ENCODE peak calls at places on chromosome 7, in nine cellular contexts. C, A, R, L, Q, J, M, D and U are unnamed samples.
A peak's percentile ranks its signal among the peaks of the same experiment; 100 is the strongest.

GRCh38 chr7:54814401-54814800 is 55.4 kb upstream of the SEC61G start:
- DNase-seq in C (no peak), D (no peak), R (no peak), M (no peak), Q (no peak), A (no peak), J (no peak), L (no peak), U (no peak)

GRCh38 chr7:148863324-148863723 is 20.8 kb downstream of the EZH2 start:
- DNase-seq in Q (no peak), C (no peak), R (no peak), M (no peak), D (no peak), J (no peak), L (no peak), A (no peak), U (no peak)

GRCh38 chr7:101560856-101561255 is 68.2 kb downstream of the MYL10 start:
- DNase-seq in L (no peak), M (no peak), J (no peak), C (no peak), R (no peak), A (no peak), D (no peak), Q (no peak), U (peak; percentile 35)

GRCh38 chr7:98223351-98223897 is 12.2 kb downstream of the BHLHA15 start:
- DNase-seq in C (no peak), D (no peak), M (peak; percentile 27), J (no peak), Q (no peak), A (no peak), R (no peak), L (no peak), U (no peak)

GRCh38 chr7:35613150-35613549 is 81.8 kb downstream of the HERPUD2 start:
- DNase-seq in L (no peak), C (no peak), M (no peak), J (no peak), A (no peak), D (no peak), R (no peak), Q (no peak), U (no peak)

GRCh38 chr7:30699706-30700495 is 17.6 kb upstream of the CRHR2 start:
- DNase-seq in M (no peak), J (no peak), Q (no peak), A (no peak), C (peak; percentile 75), R (no peak), L (no peak), D (no peak), U (no peak)

GRCh38 chr7:93894426-93894825 is 3.9 kb upstream of the TFPI2 start:
- DNase-seq in D (no peak), Q (no peak), C (no peak), L (no peak), J (no peak), M (no peak), A (no peak), R (no peak), U (no peak)

GRCh38 chr7:110170762-110171161 is 920.2 kb upstream of the LRRN3 start:
- DNase-seq in L (no peak), R (no peak), C (peak; percentile 1), M (no peak), A (no peak), J (no peak), Q (no peak), D (no peak), U (no peak)

GRCh38 chr7:26667514-26668133 is 196.8 kb downstream of the SKAP2 start:
- DNase-seq in D (peak; percentile 46), R (no peak), Q (peak; percentile 75), J (peak; percentile 84), M (no peak), L (no peak), C (peak; percentile 97), A (peak; percentile 81), U (peak; percentile 73)

GRCh38 chr7:113521468-113521867 is 397.3 kb downstream of the PPP1R3A start:
- DNase-seq in Q (no peak), J (no peak), D (no peak), C (no peak), R (no peak), A (no peak), L (no peak), M (no peak), U (no peak)

GRCh38 chr7:93725954-93726353 is 151.4 kb upstream of the CALCR start:
- DNase-seq in R (no peak), C (no peak), Q (no peak), L (no peak), A (no peak), M (no peak), J (no peak), D (no peak), U (no peak)

GRCh38 chr7:64807731-64808365 is 13.6 kb downstream of the ZNF138 start:
- DNase-seq in M (no peak), D (no peak), J (no peak), R (no peak), A (no peak), C (no peak), L (no peak), Q (no peak), U (no peak)

DNA sequence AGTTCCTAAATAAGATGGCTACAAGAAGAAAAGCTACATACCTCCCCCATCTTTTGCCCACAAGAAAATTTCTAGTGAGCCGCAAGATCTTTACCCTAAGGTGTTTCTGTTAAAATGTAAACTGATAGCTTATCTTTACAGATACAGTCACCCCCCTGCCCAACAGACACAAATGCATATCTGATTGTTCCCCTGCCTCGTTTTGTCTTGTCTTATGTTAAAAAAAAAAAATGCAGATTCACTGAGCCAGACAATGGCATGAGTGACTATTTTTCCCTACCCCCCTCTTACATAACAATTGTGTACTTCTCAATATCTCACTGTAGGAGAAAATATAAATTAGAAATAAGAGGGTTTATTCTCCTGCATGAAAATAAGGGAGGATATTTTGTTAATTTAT is 8.5 kb downstream of the ZNF138 start:
- DNase-seq in R (no peak), D (no peak), A (no peak), C (peak; percentile 31), L (no peak), Q (no peak), M (no peak), J (no peak), U (no peak)
- H3K27ac ChIP-seq in R (no peak overlapping the region), D (no peak overlapping the region), A (no peak overlapping the region), C (peak overlapping the region; percentile 41), L (no peak overlapping the region), Q (no peak overlapping the region), M (no peak overlapping the region), J (no peak overlapping the region), U (no peak overlapping the region)

GRCh38 chr7:44998153-44998871 is 1.7 kb upstream of the CCM2 start:
- DNase-seq in J (no peak), M (no peak), L (no peak), A (no peak), R (no peak), C (no peak), D (no peak), Q (no peak), U (no peak)

GRCh38 chr7:44999245-45000095 is 531 bp upstream of the CCM2 start:
- DNase-seq in L (peak; percentile 99), A (peak; percentile 100), R (peak; percentile 99), J (peak; percentile 100), Q (peak; percentile 100), C (peak; percentile 99), M (peak; percentile 100), D (peak; percentile 99), U (peak; percentile 100)

GRCh38 chr7:45000096-45001032 is at the start of gene CCM2:
- DNase-seq in C (peak; percentile 64), J (peak; percentile 65), Q (peak; percentile 58), A (peak; percentile 40), D (no peak), R (no peak), L (peak; percentile 77), M (peak; percentile 90), U (peak; percentile 54)

GRCh38 chr7:44994877-44995554 is 5.0 kb upstream of the CCM2 start:
- DNase-seq in C (no peak), A (no peak), D (no peak), R (no peak), Q (no peak), J (no peak), M (no peak), L (no peak), U (no peak)

GRCh38 chr7:44995555-44996493 is 4.2 kb upstream of the CCM2 start:
- DNase-seq in R (no peak), Q (no peak), A (no peak), D (no peak), J (no peak), C (no peak), L (no peak), M (no peak), U (no peak)
- H3K4me1 ChIP-seq in R (no peaks in the 10 kb centered on the region), Q (peaks cover 12% of the 10 kb centered on the region), A (no peaks in the 10 kb centered on the region), D (peaks cover 28% of the 10 kb centered on the region), J (peaks cover 10% of the 10 kb centered on the region), C (peaks cover 3% of the 10 kb centered on the region), L (peaks cover 7% of the 10 kb centered on the region), M (no peaks in the 10 kb centered on the region), U (peaks cover 1% of the 10 kb centered on the region)

GRCh38 chr7:50684702-50685074 is 98.0 kb downstream of the GRB10 start:
- DNase-seq in D (no peak), A (no peak), M (no peak), J (no peak), R (no peak), L (no peak), Q (no peak), C (no peak), U (no peak)

GRCh38 chr7:50684011-50684701 is 98.5 kb downstream of the GRB10 start:
- DNase-seq in D (no peak), R (no peak), L (no peak), C (no peak), Q (no peak), A (no peak), J (no peak), M (no peak), U (no peak)

GRCh38 chr7:50681451-50682045 is 101.1 kb downstream of the GRB10 start:
- DNase-seq in A (peak; percentile 38), D (no peak), C (no peak), Q (no peak), J (no peak), L (no peak), M (no peak), R (no peak), U (no peak)

GRCh38 chr7:50682573-50682972 is 100.1 kb downstream of the GRB10 start:
- DNase-seq in A (no peak), D (no peak), Q (no peak), L (no peak), M (no peak), C (no peak), J (no peak), R (no peak), U (no peak)

DNA sequence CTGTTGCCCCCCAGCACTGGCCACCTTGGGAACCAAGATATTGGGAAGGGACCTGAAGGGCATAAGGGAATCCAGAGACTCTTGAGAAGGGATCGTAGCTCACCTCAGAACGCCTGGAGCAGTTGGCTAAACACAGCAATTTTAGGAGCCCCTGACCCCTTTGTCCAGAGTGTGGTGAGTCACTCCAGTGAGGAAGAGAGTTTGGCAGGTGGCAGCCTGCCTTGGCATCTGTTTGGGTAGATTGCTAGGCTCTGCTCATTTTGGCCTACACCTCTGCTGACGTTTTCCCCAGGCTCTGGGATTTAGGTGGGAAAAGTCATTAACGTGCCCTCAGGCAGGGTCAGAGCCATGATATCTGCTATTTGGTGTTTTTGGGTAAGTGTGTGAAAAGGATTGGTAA is 100.6 kb downstream of the GRB10 start:
- DNase-seq in C (no peak), D (no peak), L (no peak), Q (no peak), R (no peak), J (no peak), A (no peak), M (no peak), U (no peak)
- H3K27ac ChIP-seq in C (peak overlapping the region; percentile 64), D (no peak overlapping the region), L (peak overlapping the region; percentile 37), Q (no peak overlapping the region), R (peak overlapping the region; percentile 33), J (no peak overlapping the region), A (no peak overlapping the region), M (peak overlapping the region; percentile 9), U (peak overlapping the region; percentile 60)

GRCh38 chr7:329691-330281 is 39.8 kb downstream of the FOXL3 start:
- DNase-seq in C (no peak), A (peak; percentile 90), M (no peak), R (no peak), D (no peak), Q (no peak), L (no peak), J (no peak), U (peak; percentile 85)
- H3K4me1 ChIP-seq in C (no peaks in the 10 kb centered on the region), A (peaks cover 26% of the 10 kb centered on the region), M (no peaks in the 10 kb centered on the region), R (no peaks in the 10 kb centered on the region), D (peaks cover 7% of the 10 kb centered on the region), Q (peaks cover 7% of the 10 kb centered on the region), L (peaks cover 26% of the 10 kb centered on the region), J (peaks cover 12% of the 10 kb centered on the region), U (peaks cover 49% of the 10 kb centered on the region)